ENCODE peak calls at places on chromosome 6, in nine cellular contexts. M is HL-60, Q is stomach, R is transverse colon, F is SK-N-MC, W is GM23338, L is Panc1, E is spleen, C is HCT116. X is an unnamed sample.

GRCh38 chr6:9766240-9766915 is 648.5 kb downstream of the TFAP2A start:
- DNase-seq in F (no peak), R (no peak), C (peak), M (no peak), W (no peak), E (no peak), Q (no peak), L (no peak), X (no peak)

GRCh38 chr6:108107102-108107501 is 32.6 kb upstream of the OSTM1 start:
- DNase-seq in C (no peak), Q (no peak), R (no peak), L (no peak), F (no peak), E (no peak), W (no peak), M (no peak), X (no peak)

GRCh38 chr6:151442359-151442758 is 9.6 kb downstream of the RMND1 start:
- DNase-seq in W (no peak), L (no peak), Q (no peak), E (no peak), R (no peak), C (no peak), M (no peak), F (no peak), X (no peak)

GRCh38 chr6:169724554-169725269 is 412 bp upstream of the PHF10 start:
- DNase-seq in W (peak), F (no peak), L (no peak), R (peak), M (peak), E (peak), Q (peak), C (no peak), X (no peak)

GRCh38 chr6:122623279-122623678 is 13.1 kb downstream of the PKIB start:
- DNase-seq in E (no peak), C (no peak), W (no peak), M (no peak), R (no peak), L (no peak), F (no peak), Q (no peak), X (no peak)

GRCh38 chr6:137373296-137373695 is 120.9 kb downstream of the OLIG3 start:
- DNase-seq in R (no peak), Q (no peak), C (no peak), W (no peak), E (no peak), L (no peak), M (no peak), F (no peak), X (no peak)

GRCh38 chr6:136016228-136017225 is 165.0 kb downstream of the PDE7B start:
- DNase-seq in Q (peak), C (no peak), E (no peak), R (no peak), W (no peak), M (no peak), F (no peak), L (no peak), X (no peak)

GRCh38 chr6:21554286-21554685 is 39.3 kb upstream of the SOX4 start:
- DNase-seq in C (no peak), R (no peak), M (no peak), Q (no peak), W (no peak), L (no peak), F (no peak), E (no peak), X (no peak)

GRCh38 chr6:47440722-47441121 is 36.9 kb upstream of the CD2AP start:
- DNase-seq in M (no peak), F (no peak), Q (no peak), C (no peak), R (no peak), W (no peak), E (no peak), L (no peak), X (no peak)

GRCh38 chr6:136723780-136724179 is 68.5 kb downstream of the MAP3K5 start:
- DNase-seq in L (no peak), R (no peak), M (peak), F (no peak), Q (no peak), W (no peak), E (peak), C (no peak), X (no peak)

GRCh38 chr6:135280375-135281136 is 99.4 kb downstream of the MYB start:
- DNase-seq in M (peak), C (no peak), R (no peak), L (no peak), E (no peak), Q (no peak), W (no peak), F (peak), X (no peak)

GRCh38 chr6:64553414-64553813 is 917.8 kb downstream of the PHF3 start:
- DNase-seq in R (no peak), C (no peak), M (no peak), F (no peak), E (no peak), Q (no peak), L (no peak), W (no peak), X (no peak)
- TF ChIP-seq POLR2AphosphoS5 in R (no peak), C (no peak), M (no peak), F (no peak), E (no peak), Q (no peak), L (no peak), W (no peak), X (no peak)

DNA sequence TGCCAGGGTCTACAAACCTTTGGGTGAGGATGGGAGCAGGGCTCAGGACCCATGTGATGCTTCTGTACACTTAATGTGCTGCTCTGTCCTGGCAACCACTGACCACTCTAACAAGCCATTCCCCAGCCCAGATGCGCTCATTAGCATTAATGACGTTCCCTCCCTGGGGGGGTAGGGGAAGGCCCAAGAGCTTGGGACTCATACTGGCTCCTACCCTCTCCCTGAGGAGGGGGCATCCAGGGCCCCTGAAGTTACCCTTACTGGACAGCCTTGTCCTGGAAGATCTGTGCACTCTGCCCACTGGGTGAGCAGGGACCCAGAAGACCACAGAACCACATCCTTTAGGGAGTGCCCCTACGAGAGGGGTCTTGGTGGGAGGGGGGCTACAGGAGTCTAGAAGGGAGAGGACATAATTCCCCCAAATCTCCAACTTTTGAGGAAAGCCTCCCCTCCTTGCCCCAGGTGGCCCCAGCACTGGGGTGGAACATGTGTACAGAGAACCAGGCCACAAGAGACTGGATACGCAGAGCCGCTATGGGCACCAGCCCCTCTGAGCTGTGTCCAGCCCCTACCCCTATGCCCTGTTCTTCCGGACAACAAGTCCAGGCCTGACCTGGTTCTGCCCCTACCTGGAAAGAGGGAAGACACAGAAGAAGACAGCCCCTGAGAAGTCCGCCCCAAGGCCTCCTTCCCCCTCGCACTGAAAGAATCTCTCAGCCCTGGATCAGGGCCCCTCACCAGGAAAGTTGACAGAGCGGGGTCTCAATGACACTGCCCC is 1.4 kb downstream of the TEAD3 start:
- DNase-seq in R (no peak), W (no peak), E (no peak), Q (no peak), C (no peak), M (no peak), L (no peak), F (no peak), X (no peak)
- TF ChIP-seq POLR2AphosphoS5 in R (peak), W (no peak), E (no peak), Q (no peak), C (no peak), M (no peak), L (no peak), F (no peak), X (no peak)

GRCh38 chr6:36607782-36608386 is 13.7 kb downstream of the SRSF3 start:
- DNase-seq in C (no peak), E (peak), L (no peak), M (no peak), R (no peak), F (no peak), Q (peak), W (no peak), X (no peak)
- TF ChIP-seq POLR2AphosphoS5 in C (no peak), E (peak), L (no peak), M (no peak), R (no peak), F (no peak), Q (peak), W (peak), X (no peak)

DNA sequence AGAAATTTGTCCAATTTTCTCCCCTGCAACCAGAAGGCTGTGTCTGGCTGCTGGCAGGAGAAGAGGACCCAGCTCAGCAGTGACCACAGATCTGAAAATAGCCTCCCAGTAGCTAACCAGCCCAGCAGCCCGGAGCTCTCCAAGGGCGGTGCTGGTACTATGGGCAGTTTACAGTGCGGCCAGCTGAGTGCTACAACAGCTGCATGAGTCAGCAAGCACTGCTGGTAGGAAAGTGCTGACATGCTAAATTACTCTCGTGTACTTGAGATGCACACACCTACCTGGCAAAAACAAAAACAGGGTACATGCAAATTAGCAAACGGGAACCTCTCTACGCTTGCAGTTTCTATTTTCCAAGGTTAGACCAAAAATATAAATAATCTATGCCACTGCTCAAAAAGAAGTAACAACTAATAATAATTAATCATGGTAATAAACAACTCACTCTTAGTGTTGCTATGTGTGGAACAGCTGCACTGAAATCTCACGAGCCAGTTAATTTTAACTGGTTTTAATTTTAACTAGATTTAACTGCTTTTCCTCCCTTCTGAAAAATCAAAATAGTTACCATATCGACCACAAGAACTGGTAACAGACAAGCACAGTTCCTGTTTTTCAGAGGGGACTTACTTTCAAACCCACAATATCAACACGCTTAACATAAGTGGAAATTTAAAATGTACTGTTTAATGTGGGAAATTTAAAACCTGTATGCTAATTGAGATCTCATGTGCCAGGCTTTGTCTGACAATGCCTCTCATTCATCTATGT is 10.8 kb downstream of the BACH2 start:
- DNase-seq in C (peak), W (peak), Q (peak), L (peak), M (no peak), R (peak), F (no peak), E (peak), X (no peak)
- TF ChIP-seq POLR2AphosphoS5 in C (peak), W (no peak), Q (peak), L (peak), M (no peak), R (peak), F (no peak), E (no peak), X (peak)

DNA sequence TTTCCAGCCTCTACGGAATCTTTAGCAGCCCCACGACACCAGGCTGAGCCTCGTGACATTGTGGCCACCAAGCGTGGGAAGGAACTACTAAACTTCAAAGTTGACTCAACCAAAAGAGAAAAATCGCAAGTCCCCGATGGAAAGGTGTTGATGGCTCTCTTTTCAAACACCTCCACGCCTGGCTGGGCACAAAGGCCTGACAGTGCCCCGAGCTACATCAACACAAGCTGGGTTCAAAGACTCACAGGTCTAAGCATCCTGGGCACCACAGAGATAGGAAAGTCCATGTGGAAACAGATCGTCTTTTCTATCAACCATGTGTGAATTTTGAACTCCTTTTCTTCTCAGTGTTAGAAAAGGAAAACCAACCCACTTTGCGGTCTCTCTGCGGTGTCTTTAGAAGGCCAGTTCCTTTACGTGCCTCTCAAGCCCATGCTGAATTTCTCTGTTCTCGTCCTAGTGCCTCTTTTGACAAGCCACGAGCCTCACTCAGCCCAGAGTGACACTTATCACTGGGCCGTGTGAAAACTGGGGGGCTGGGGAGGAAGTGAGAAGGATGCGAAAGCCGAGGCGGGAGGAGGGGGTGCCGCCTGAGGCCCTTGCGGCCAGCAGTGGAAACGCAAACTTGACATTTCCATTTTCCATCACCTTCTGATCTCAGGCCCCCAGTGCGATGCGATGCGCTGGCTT is 59.4 kb downstream of the GFOD1 start:
- DNase-seq in Q (peak), R (peak), C (no peak), E (peak), M (no peak), L (no peak), F (no peak), W (peak), X (no peak)
- TF ChIP-seq POLR2AphosphoS5 in Q (no peak), R (no peak), C (no peak), E (peak), M (no peak), L (no peak), F (no peak), W (no peak), X (no peak)

DNA sequence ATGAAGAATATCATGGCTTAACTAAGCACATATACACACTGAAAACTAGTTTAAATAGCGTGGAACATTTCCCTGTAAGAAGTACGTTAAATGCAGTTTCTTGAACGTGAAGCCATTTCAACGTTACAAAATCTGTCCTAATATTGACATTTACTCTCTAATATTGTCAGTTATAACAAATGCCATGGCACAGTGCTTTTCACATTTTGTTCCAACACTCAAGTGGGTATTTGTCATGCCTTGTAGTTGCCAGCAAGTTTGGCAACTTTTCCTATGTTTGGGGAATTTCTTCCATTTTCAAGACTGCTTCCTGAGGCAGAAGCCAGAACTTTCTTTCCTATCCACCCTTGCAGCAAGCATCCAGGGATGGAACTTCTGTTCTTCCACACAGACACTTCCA is 63.0 kb downstream of the STX11 start:
- DNase-seq in Q (no peak), M (no peak), E (no peak), W (no peak), F (no peak), C (no peak), R (no peak), L (no peak), X (no peak)
- TF ChIP-seq POLR2AphosphoS5 in Q (no peak), M (no peak), E (no peak), W (no peak), F (no peak), C (no peak), R (no peak), L (no peak), X (no peak)

GRCh38 chr6:23656826-23657225 is 469.2 kb upstream of the NRSN1 start:
- DNase-seq in F (no peak), E (no peak), C (no peak), R (no peak), L (no peak), Q (no peak), W (peak), M (no peak), X (no peak)
- TF ChIP-seq POLR2AphosphoS5 in F (no peak), E (no peak), C (no peak), R (no peak), L (no peak), Q (no peak), W (no peak), M (no peak), X (no peak)

GRCh38 chr6:110876170-110876773 is 1.7 kb downstream of the AMD1 start:
- DNase-seq in F (no peak), L (peak), W (peak), Q (peak), E (peak), R (peak), M (no peak), C (peak), X (peak)
- TF ChIP-seq POLR2AphosphoS5 in F (peak), L (peak), W (peak), Q (peak), E (peak), R (peak), M (peak), C (peak), X (peak)

GRCh38 chr6:3334579-3334978 is 75.8 kb downstream of the PSMG4 start:
- DNase-seq in Q (peak), M (no peak), L (no peak), W (no peak), F (no peak), R (peak), C (no peak), E (peak), X (no peak)
- TF ChIP-seq POLR2AphosphoS5 in Q (no peak), M (no peak), L (no peak), W (no peak), F (no peak), R (no peak), C (no peak), E (no peak), X (no peak)

X was measured in vagina.